ENCODE peak calls at places on chromosomes 2 and 18, in six cellular contexts. O, F, K, M, H and Z are unnamed samples.

GRCh38 chr2:164386226-164386625 is 235.1 kb downstream of the GRB14 start:
- DNase-seq in O (no peak), F (no peak), K (no peak), M (no peak), H (no peak), Z (no peak)

GRCh38 chr2:78861546-78861945 is 164.0 kb upstream of the REG3G start:
- DNase-seq in O (no peak), F (no peak), K (no peak), M (no peak), H (peak), Z (peak)

GRCh38 chr2:182866095-182866460 is 359 bp downstream of the FRZB start:
- DNase-seq in O (no peak), F (no peak), K (no peak), M (no peak), H (no peak), Z (no peak)

GRCh38 chr2:38155025-38155424 is 79.1 kb upstream of the CYP1B1 start:
- DNase-seq in O (no peak), F (no peak), K (no peak), M (no peak), H (no peak), Z (no peak)

GRCh38 chr2:157592983-157593382 is 35.7 kb downstream of the ACVR1C start:
- DNase-seq in O (no peak), F (peak), K (no peak), M (peak), H (no peak), Z (peak)

GRCh38 chr2:81767173-81767720 is 1462.7 kb upstream of the LRRTM1 start:
- DNase-seq in O (no peak), F (no peak), K (no peak), M (peak), H (peak), Z (no peak)

GRCh38 chr18:1090758-1091157 is 186.1 kb downstream of the ADCYAP1 start:
- DNase-seq in O (no peak), F (no peak), K (no peak), M (no peak), H (no peak), Z (no peak)

GRCh38 chr18:74064510-74064909 is 83.1 kb downstream of the FBXO15 start:
- DNase-seq in O (no peak), F (no peak), K (no peak), M (no peak), H (peak), Z (no peak)

GRCh38 chr18:22765889-22766288 is 167.2 kb upstream of the RBBP8 start:
- DNase-seq in O (no peak), F (no peak), K (peak), M (no peak), H (no peak), Z (no peak)

GRCh38 chr2:65729246-65729645 is 296.8 kb upstream of the SPRED2 start:
- DNase-seq in O (no peak), F (no peak), K (no peak), M (no peak), H (no peak), Z (peak)

GRCh38 chr2:191675807-191676667 is 1.9 kb upstream of the NABP1 start:
- DNase-seq in O (no peak), F (no peak), K (peak), M (no peak), H (peak), Z (no peak)

GRCh38 chr2:25700221-25700660 is 26.9 kb upstream of the DTNB start:
- DNase-seq in O (no peak), F (peak), K (no peak), M (peak), H (peak), Z (peak)

GRCh38 chr18:76450912-76451421 is 44.1 kb downstream of the ZNF516 start:
- DNase-seq in O (peak), F (peak), K (peak), M (peak), H (peak), Z (peak)

GRCh38 chr2:10987861-10988260 is 76.1 kb downstream of the KCNF1 start:
- DNase-seq in O (no peak), F (no peak), K (no peak), M (no peak), H (no peak), Z (peak)

GRCh38 chr2:101120124-101120996 is 30.8 kb downstream of the TBC1D8 start:
- DNase-seq in O (no peak), F (peak), K (peak), M (peak), H (peak), Z (peak)

GRCh38 chr2:38233231-38233983 is 143.7 kb downstream of the ATL2 start:
- DNase-seq in O (no peak), F (peak), K (peak), M (peak), H (peak), Z (peak)